ENCODE peak calls at places on chromosomes 2 and 18, in seven cellular contexts. V is keratinocyte, M is upper lobe of right lung, Z is heart left ventricle, O is mesendoderm, C is left ventricle myocardium inferior, Y is fibroblast of mammary gland. R is an unnamed sample.

GRCh38 chr2:14137643-14138042 is 494.9 kb upstream of the LRATD1 start:
- DNase-seq in V (no peak), M (no peak), Z (no peak), O (peak), C (no peak), Y (no peak), R (no peak)

GRCh38 chr2:102331311-102331980 is 20.1 kb downstream of the IL1RL1 start:
- DNase-seq in V (no peak), M (no peak), Z (no peak), O (no peak), C (peak), Y (peak), R (no peak)

GRCh38 chr2:157244691-157245090 is 12.8 kb upstream of the GALNT5 start:
- DNase-seq in V (no peak), M (no peak), Z (no peak), O (no peak), C (no peak), Y (no peak), R (no peak)

GRCh38 chr2:112603731-112604130 is 19.3 kb downstream of the CHCHD5 start:
- DNase-seq in V (no peak), M (no peak), Z (no peak), O (no peak), C (no peak), Y (no peak), R (no peak)

GRCh38 chr2:170878505-170878904 is 50.5 kb upstream of the GORASP2 start:
- DNase-seq in V (no peak), M (no peak), Z (no peak), O (no peak), C (no peak), Y (no peak), R (no peak)

GRCh38 chr2:10097352-10098148 is 17.3 kb upstream of the CYS1 start:
- DNase-seq in V (no peak), M (peak), Z (peak), O (peak), C (peak), Y (peak), R (peak)

GRCh38 chr2:217794133-217794986 is 208.4 kb downstream of the TNS1 start:
- DNase-seq in V (no peak), M (no peak), Z (no peak), O (no peak), C (no peak), Y (peak), R (no peak)

GRCh38 chr2:222563319-222563718 is 92.6 kb downstream of the FARSB start:
- DNase-seq in V (no peak), M (no peak), Z (no peak), O (no peak), C (no peak), Y (no peak), R (no peak)

GRCh38 chr2:117875786-117876185 is 61.3 kb downstream of the DDX18 start:
- DNase-seq in V (no peak), M (no peak), Z (no peak), O (peak), C (no peak), Y (no peak), R (no peak)

GRCh38 chr2:208595386-208596275 is 189.0 kb downstream of the PTH2R start:
- DNase-seq in V (no peak), M (no peak), Z (no peak), O (no peak), C (no peak), Y (peak), R (no peak)

GRCh38 chr18:3595282-3596273 is 145.6 kb downstream of the TGIF1 start:
- DNase-seq in V (peak), M (no peak), Z (no peak), O (peak), C (no peak), Y (peak), R (peak)

GRCh38 chr2:32485399-32485798 is 128.6 kb downstream of the BIRC6 start:
- DNase-seq in V (no peak), M (no peak), Z (no peak), O (no peak), C (no peak), Y (peak), R (no peak)

GRCh38 chr2:188978291-188979081 is 4.3 kb downstream of the COL3A1 start:
- DNase-seq in V (no peak), M (no peak), Z (peak), O (peak), C (no peak), Y (peak), R (no peak)

GRCh38 chr2:234412726-234413125 is 84.2 kb downstream of the ARL4C start:
- DNase-seq in V (peak), M (no peak), Z (no peak), O (no peak), C (no peak), Y (peak), R (no peak)

GRCh38 chr2:30341500-30342267 is 105.4 kb upstream of the LCLAT1 start:
- DNase-seq in V (no peak), M (no peak), Z (no peak), O (no peak), C (no peak), Y (no peak), R (no peak)

GRCh38 chr2:30351087-30351486 is 96.0 kb upstream of the LCLAT1 start:
- DNase-seq in V (no peak), M (no peak), Z (peak), O (peak), C (peak), Y (no peak), R (peak)

GRCh38 chr2:30349691-30350090 is 97.4 kb upstream of the LCLAT1 start:
- DNase-seq in V (no peak), M (no peak), Z (no peak), O (peak), C (no peak), Y (no peak), R (no peak)

GRCh38 chr2:30348825-30349224 is 98.2 kb upstream of the LCLAT1 start:
- DNase-seq in V (no peak), M (no peak), Z (no peak), O (no peak), C (no peak), Y (no peak), R (no peak)

GRCh38 chr2:30346475-30347169 is 100.4 kb upstream of the LCLAT1 start:
- DNase-seq in V (no peak), M (peak), Z (peak), O (peak), C (peak), Y (no peak), R (peak)
- H3K4me3 ChIP-seq in V (no peak), M (peak), Z (peak), O (no peak), C (peak), Y (no peak), R (peak)

DNA sequence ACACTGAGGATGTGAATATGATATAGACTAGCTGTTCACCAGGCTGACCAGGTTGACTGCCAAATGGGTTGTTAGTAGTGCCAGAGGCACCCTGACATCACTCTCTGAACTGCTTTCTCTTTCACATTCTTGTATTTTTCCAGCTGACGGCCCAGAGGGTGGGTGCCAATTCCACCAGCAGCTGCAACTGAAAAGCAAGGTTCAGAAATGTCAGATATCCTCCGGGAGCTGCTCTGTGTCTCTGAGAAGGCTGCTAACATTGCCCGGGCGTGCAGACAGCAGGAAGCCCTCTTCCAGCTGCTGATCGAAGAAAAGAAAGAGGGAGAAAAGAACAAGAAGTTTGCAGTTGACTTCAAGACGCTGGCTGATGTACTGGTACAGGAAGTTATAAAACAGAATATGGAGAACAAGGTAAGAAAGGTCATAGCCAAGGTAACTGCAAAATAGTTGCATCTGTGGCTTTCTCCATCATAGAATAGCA is 16.5 kb downstream of the INPP1 start:
- DNase-seq in V (no peak), M (no peak), Z (peak), O (peak), C (peak), Y (peak), R (peak)
- H3K4me3 ChIP-seq in V (peak), M (peak), Z (peak), O (no peak), C (peak), Y (peak), R (peak)

GRCh38 chr18:9826666-9827065 is 59.1 kb upstream of the TXNDC2 start:
- DNase-seq in V (no peak), M (no peak), Z (no peak), O (no peak), C (no peak), Y (no peak), R (no peak)

GRCh38 chr18:9825571-9826073 is 60.2 kb upstream of the TXNDC2 start:
- DNase-seq in V (no peak), M (no peak), Z (no peak), O (no peak), C (no peak), Y (peak), R (no peak)

GRCh38 chr18:9827856-9828793 is 57.6 kb upstream of the TXNDC2 start:
- DNase-seq in V (peak), M (no peak), Z (no peak), O (no peak), C (peak), Y (peak), R (peak)

GRCh38 chr18:9828794-9829712 is 56.7 kb upstream of the TXNDC2 start:
- DNase-seq in V (no peak), M (no peak), Z (no peak), O (no peak), C (no peak), Y (no peak), R (no peak)

GRCh38 chr18:9827211-9827855 is 58.4 kb upstream of the TXNDC2 start:
- DNase-seq in V (no peak), M (no peak), Z (no peak), O (no peak), C (no peak), Y (no peak), R (no peak)
- H3K4me3 ChIP-seq in V (peak), M (no peak), Z (no peak), O (no peak), C (no peak), Y (no peak), R (no peak)

GRCh38 chr2:238097988-238098853 is 1.9 kb upstream of the ESPNL start:
- DNase-seq in V (peak), M (peak), Z (peak), O (peak), C (peak), Y (peak), R (peak)

GRCh38 chr2:238097201-238097987 is 2.7 kb upstream of the ESPNL start:
- DNase-seq in V (no peak), M (peak), Z (no peak), O (no peak), C (no peak), Y (no peak), R (no peak)

GRCh38 chr2:238099709-238100048 is 461 bp upstream of the ESPNL start:
- DNase-seq in V (no peak), M (peak), Z (no peak), O (no peak), C (no peak), Y (no peak), R (no peak)

GRCh38 chr2:238100049-238100820 is at the start of gene ESPNL:
- DNase-seq in V (no peak), M (peak), Z (no peak), O (no peak), C (no peak), Y (no peak), R (peak)

DNA sequence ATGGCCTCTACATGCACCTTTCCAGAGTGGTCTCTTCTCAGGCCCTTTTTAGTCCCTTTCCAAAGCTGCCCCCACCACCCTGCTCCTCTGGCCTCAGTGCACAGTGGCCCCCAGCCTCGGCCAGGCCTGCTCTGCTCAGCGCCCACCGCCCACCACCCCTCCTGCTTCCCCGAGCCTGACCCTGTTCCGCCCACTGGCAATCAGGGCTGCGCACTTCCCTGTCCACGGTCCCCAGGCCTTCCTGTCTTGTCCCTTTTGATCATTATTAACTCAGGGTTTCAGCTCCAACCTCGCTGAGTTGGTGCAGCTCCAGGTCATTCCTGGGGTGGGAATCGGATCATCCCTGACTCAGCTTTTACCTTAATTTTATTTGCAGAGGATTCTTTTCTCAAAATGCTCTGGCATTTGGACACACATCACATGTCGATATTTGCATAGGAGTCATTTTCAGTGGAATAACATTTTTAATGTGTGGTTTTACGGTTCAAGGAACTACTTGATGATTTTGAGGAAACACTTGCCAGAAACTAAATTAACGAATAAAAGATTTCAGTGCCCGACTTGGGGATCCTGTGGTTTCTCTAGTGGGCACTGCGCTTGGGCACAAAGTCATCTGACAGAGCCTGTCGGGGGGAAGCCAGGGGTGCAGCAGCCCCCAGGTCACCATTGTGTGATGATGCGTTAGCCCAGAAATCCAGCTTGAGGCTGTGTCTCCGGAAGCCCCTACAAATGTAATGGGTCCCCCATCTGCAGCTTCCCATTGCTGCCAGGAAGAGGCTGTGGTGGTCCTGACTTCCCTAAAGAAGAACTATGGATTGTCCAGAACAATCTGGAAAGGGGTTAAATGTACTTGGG is 1.1 kb upstream of the ESPNL start:
- DNase-seq in V (no peak), M (peak), Z (no peak), O (no peak), C (no peak), Y (no peak), R (peak)
- H3K4me3 ChIP-seq in V (no peak), M (no peak), Z (no peak), O (no peak), C (no peak), Y (no peak), R (no peak)

GRCh38 chr2:99879481-99879880 is 262.9 kb downstream of the AFF3 start:
- DNase-seq in V (no peak), M (no peak), Z (no peak), O (no peak), C (no peak), Y (peak), R (no peak)

GRCh38 chr2:99881901-99882591 is 260.3 kb downstream of the AFF3 start:
- DNase-seq in V (no peak), M (no peak), Z (no peak), O (peak), C (no peak), Y (peak), R (no peak)

GRCh38 chr2:99878951-99879350 is 263.4 kb downstream of the AFF3 start:
- DNase-seq in V (no peak), M (no peak), Z (no peak), O (no peak), C (no peak), Y (peak), R (no peak)

GRCh38 chr2:99877963-99878362 is 264.4 kb downstream of the AFF3 start:
- DNase-seq in V (no peak), M (no peak), Z (no peak), O (no peak), C (no peak), Y (no peak), R (no peak)

DNA sequence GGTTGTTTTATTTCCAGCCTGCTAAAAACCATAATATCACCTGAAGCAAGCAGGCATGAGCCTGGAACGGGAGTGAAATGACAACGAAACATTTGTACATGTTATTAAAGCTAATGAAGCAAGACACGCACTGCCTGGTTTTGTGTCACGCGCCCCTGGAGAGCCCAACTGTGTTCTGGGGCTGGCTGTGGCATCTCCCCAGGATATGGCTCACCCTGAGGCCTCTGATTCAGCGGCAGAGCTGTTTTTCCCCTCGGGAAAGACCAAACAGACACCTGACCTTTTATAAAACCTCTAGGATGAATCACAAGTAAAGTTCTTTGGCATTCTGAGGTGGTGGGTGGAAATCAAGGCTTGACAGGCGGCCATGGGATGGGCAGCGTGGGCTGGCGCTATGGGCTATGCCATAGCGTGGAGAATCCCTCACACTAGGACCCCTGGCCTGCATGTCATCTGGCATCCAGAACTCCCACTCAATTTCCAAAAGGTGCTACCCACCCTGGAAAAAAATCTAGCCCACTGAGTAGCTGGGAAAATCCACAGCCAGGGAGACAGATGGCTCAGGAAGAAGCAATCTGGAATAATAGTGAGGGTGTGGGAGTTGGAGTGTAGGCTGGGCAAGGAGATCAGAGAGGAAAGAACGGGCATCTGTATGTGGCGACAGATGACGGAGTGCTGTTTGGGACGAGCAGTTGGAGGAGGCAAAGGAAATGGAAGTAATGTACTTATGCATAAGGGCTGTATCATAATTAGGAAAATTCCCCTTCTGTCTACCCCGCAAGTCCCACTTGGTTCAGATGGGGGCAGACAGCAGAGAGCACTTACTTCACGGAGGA is 262.0 kb downstream of the AFF3 start:
- DNase-seq in V (no peak), M (no peak), Z (no peak), O (no peak), C (no peak), Y (peak), R (no peak)
- H3K4me3 ChIP-seq in V (no peak), M (no peak), Z (no peak), O (no peak), C (no peak), Y (no peak), R (no peak)

DNA sequence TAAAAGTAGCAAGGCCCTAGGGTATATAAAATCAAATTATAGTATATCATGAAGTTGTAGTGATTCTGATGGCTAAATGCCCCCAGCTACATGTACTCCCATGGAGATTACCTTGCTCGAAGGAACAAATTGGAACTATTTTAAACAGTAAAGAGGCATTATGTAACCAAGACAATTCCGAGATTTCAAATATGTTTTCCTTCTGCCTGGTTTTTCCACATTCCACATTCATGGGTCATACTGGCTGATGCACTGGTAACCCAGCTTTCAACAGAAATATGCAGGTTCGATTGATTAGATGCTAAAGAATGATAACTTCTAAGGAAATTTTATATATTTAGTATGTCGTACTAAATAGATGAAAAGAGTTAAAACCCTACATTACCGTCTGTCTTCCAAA is 62.3 kb upstream of the MGAT4A start:
- DNase-seq in V (no peak), M (no peak), Z (no peak), O (no peak), C (no peak), Y (no peak), R (no peak)
- H3K4me3 ChIP-seq in V (no peak), M (no peak), Z (no peak), O (no peak), C (no peak), Y (no peak), R (no peak)

GRCh38 chr2:109135572-109136185 is 6.7 kb downstream of the SH3RF3 start:
- DNase-seq in V (no peak), M (no peak), Z (no peak), O (peak), C (no peak), Y (no peak), R (no peak)
- H3K4me3 ChIP-seq in V (no peak), M (no peak), Z (no peak), O (no peak), C (no peak), Y (no peak), R (no peak)

GRCh38 chr2:114709936-114710850 is 267.8 kb downstream of the DPP10 start:
- DNase-seq in V (no peak), M (no peak), Z (no peak), O (peak), C (no peak), Y (no peak), R (no peak)
- H3K4me3 ChIP-seq in V (no peak), M (no peak), Z (no peak), O (no peak), C (no peak), Y (no peak), R (no peak)

R was measured in psoas muscle.